ENCODE peak calls at places on chromosomes 4 and X, in eight cellular contexts. J, A, M, D, U, Y, W and C are unnamed samples.

GRCh38 chrX:22340022-22340616 is 67.4 kb downstream of the CBLL2 start:
- DNase-seq in U (no peak), W (no peak), J (no peak), Y (no peak), A (no peak), D (no peak), M (no peak), C (no peak)

GRCh38 chrX:82058728-82059127 is 856.8 kb downstream of the SH3BGRL start:
- DNase-seq in Y (no peak), A (no peak), M (no peak), U (no peak), J (no peak), D (no peak), W (no peak), C (no peak)

GRCh38 chr4:174604198-174604597 is 81.9 kb upstream of the HPGD start:
- DNase-seq in A (no peak), Y (no peak), M (no peak), W (no peak), U (no peak), D (no peak), J (peak; percentile 81), C (no peak)

GRCh38 chr4:102390438-102390837 is 45.2 kb upstream of the SLC39A8 start:
- DNase-seq in J (peak; percentile 47), A (no peak), M (no peak), Y (no peak), U (no peak), D (no peak), W (no peak), C (no peak)

GRCh38 chr4:92488496-92488895 is 184.7 kb downstream of the GRID2 start:
- DNase-seq in A (no peak), D (no peak), J (no peak), Y (no peak), U (no peak), W (no peak), M (no peak), C (no peak)

GRCh38 chr4:151721466-151721865 is 39.3 kb downstream of the GATB start:
- DNase-seq in J (peak; percentile 28), Y (no peak), M (no peak), W (no peak), A (no peak), D (no peak), U (no peak), C (no peak)

GRCh38 chrX:107684956-107685385 is 56.7 kb downstream of the PRPS1 start:
- DNase-seq in Y (peak; percentile 62), J (peak; percentile 86), M (no peak), A (no peak), U (no peak), W (no peak), D (no peak), C (no peak)

GRCh38 chr4:75179510-75179909 is 246.6 kb downstream of the PARM1 start:
- DNase-seq in M (no peak), Y (no peak), A (no peak), J (no peak), D (no peak), W (no peak), U (no peak), C (no peak)

GRCh38 chr4:31370866-31371465 is 650.8 kb downstream of the PCDH7 start:
- DNase-seq in M (peak; percentile 0), W (no peak), Y (peak; percentile 69), A (no peak), D (no peak), U (no peak), J (peak; percentile 64), C (peak; percentile 32)

GRCh38 chr4:10587697-10588096 is 96.9 kb downstream of the CLNK start:
- DNase-seq in J (peak; percentile 9), M (no peak), A (no peak), Y (no peak), W (no peak), U (no peak), D (no peak), C (no peak)

GRCh38 chr4:155602351-155603140 is 64.1 kb upstream of the GUCY1A1 start:
- DNase-seq in M (no peak), J (no peak), A (no peak), Y (no peak), U (no peak), W (no peak), D (no peak), C (no peak)

GRCh38 chrX:130654409-130654970 is 248.5 kb downstream of the ENOX2 start:
- DNase-seq in Y (no peak), A (no peak), W (no peak), U (no peak), M (no peak), J (peak; percentile 16), D (no peak), C (no peak)

GRCh38 chr4:76624271-76624681 is 189.2 kb downstream of the SHROOM3 start:
- DNase-seq in J (peak; percentile 95), Y (peak; percentile 24), U (no peak), A (no peak), D (no peak), W (peak; percentile 15), M (no peak), C (no peak)

GRCh38 chr4:18109677-18110076 is 88.1 kb upstream of the LCORL start:
- DNase-seq in D (no peak), U (no peak), M (no peak), Y (no peak), J (no peak), A (no peak), W (no peak), C (no peak)

GRCh38 chr4:85291226-85291625 is 183.7 kb upstream of the ARHGAP24 start:
- DNase-seq in M (no peak), A (no peak), U (no peak), J (no peak), Y (no peak), W (no peak), D (no peak), C (no peak)

GRCh38 chr4:140726776-140727500 is 29.2 kb downstream of the TBC1D9 start:
- DNase-seq in A (no peak), M (no peak), W (no peak), U (no peak), D (no peak), Y (no peak), J (peak; percentile 25), C (no peak)

GRCh38 chr4:155978810-155979209 is 25.1 kb upstream of the CTSO start:
- DNase-seq in M (no peak), A (no peak), J (no peak), U (no peak), Y (no peak), D (no peak), W (no peak), C (no peak)

GRCh38 chr4:75820676-75821075 is 81.6 kb downstream of the PPEF2 start:
- DNase-seq in D (no peak), W (no peak), U (no peak), A (no peak), M (no peak), Y (no peak), J (no peak), C (no peak)

GRCh38 chr4:67430989-67431388 is 114.3 kb downstream of the CENPC start:
- DNase-seq in A (no peak), D (no peak), U (no peak), M (no peak), Y (no peak), W (no peak), J (no peak), C (no peak)

GRCh38 chr4:152591361-152591760 is 55.5 kb upstream of the FBXW7 start:
- DNase-seq in W (peak; percentile 15), U (no peak), D (no peak), J (peak; percentile 59), M (no peak), A (peak; percentile 2), Y (peak; percentile 68), C (no peak)

GRCh38 chrX:111259559-111259958 is 10.7 kb downstream of the CAPN6 start:
- DNase-seq in M (no peak), W (no peak), D (no peak), J (no peak), U (no peak), A (no peak), Y (no peak), C (no peak)

GRCh38 chr4:26206339-26206738 is 114.5 kb upstream of the RBPJ start:
- DNase-seq in Y (no peak), A (no peak), U (no peak), W (no peak), D (no peak), M (no peak), J (peak; percentile 95), C (no peak)

GRCh38 chr4:147591048-147591577 is 26.1 kb upstream of the TMEM184C start:
- DNase-seq in A (no peak), W (no peak), M (no peak), Y (no peak), D (no peak), J (peak; percentile 39), U (no peak), C (no peak)